ENCODE peak calls at places on chromosomes 12 and 14, in four cellular contexts. One of them, this sample, is unnamed.

GRCh38 chr12:104339663-104340062 is 36.1 kb downstream of the EID3 start:
- ATAC-seq in activated CD8-positive, alpha-beta memory T cell treated with anti-CD3 and anti-CD28 coated beads, Interleukin-2, amount 10 ng/mL, durations not matched to agents 7 days and 5 days: no peak
- ATAC-seq in Panc1: peak
- ATAC-seq in activated CD8-positive, alpha-beta T cell treated with anti-CD3 and anti-CD28 coated beads, Interleukin-2, amount 10 ng/mL, durations not matched to agents 7 days and 5 days: no peak
- ATAC-seq in this sample: no peak

GRCh38 chr14:52546318-52546670 is 6.0 kb downstream of the TXNDC16 start:
- ATAC-seq in Panc1: no peak
- ATAC-seq in activated CD8-positive, alpha-beta T cell treated with anti-CD3 and anti-CD28 coated beads, Interleukin-2, amount 10 ng/mL, durations not matched to agents 7 days and 5 days: no peak
- ATAC-seq in activated CD8-positive, alpha-beta memory T cell treated with anti-CD3 and anti-CD28 coated beads, Interleukin-2, amount 10 ng/mL, durations not matched to agents 7 days and 5 days: no peak
- ATAC-seq in this sample: no peak

GRCh38 chr12:126469211-126469610 is 1404.0 kb downstream of the AACS start:
- ATAC-seq in activated CD8-positive, alpha-beta T cell treated with anti-CD3 and anti-CD28 coated beads, Interleukin-2, amount 10 ng/mL, durations not matched to agents 7 days and 5 days: no peak
- ATAC-seq in Panc1: no peak
- ATAC-seq in activated CD8-positive, alpha-beta memory T cell treated with anti-CD3 and anti-CD28 coated beads, Interleukin-2, amount 10 ng/mL, durations not matched to agents 7 days and 5 days: no peak
- ATAC-seq in this sample: no peak

GRCh38 chr14:68401320-68401719 is 391.5 kb downstream of the ZFP36L1 start:
- ATAC-seq in Panc1: no peak
- ATAC-seq in activated CD8-positive, alpha-beta T cell treated with anti-CD3 and anti-CD28 coated beads, Interleukin-2, amount 10 ng/mL, durations not matched to agents 7 days and 5 days: no peak
- ATAC-seq in activated CD8-positive, alpha-beta memory T cell treated with anti-CD3 and anti-CD28 coated beads, Interleukin-2, amount 10 ng/mL, durations not matched to agents 7 days and 5 days: no peak
- ATAC-seq in this sample: no peak

GRCh38 chr12:91562476-91562875 is 379.9 kb upstream of the DCN start:
- ATAC-seq in activated CD8-positive, alpha-beta memory T cell treated with anti-CD3 and anti-CD28 coated beads, Interleukin-2, amount 10 ng/mL, durations not matched to agents 7 days and 5 days: peak
- ATAC-seq in Panc1: no peak
- ATAC-seq in activated CD8-positive, alpha-beta T cell treated with anti-CD3 and anti-CD28 coated beads, Interleukin-2, amount 10 ng/mL, durations not matched to agents 7 days and 5 days: peak
- ATAC-seq in this sample: no peak

GRCh38 chr12:121560392-121561021 is 20.3 kb downstream of the KDM2B start:
- ATAC-seq in Panc1: peak
- ATAC-seq in activated CD8-positive, alpha-beta memory T cell treated with anti-CD3 and anti-CD28 coated beads, Interleukin-2, amount 10 ng/mL, durations not matched to agents 7 days and 5 days: no peak
- ATAC-seq in activated CD8-positive, alpha-beta T cell treated with anti-CD3 and anti-CD28 coated beads, Interleukin-2, amount 10 ng/mL, durations not matched to agents 7 days and 5 days: no peak
- ATAC-seq in this sample: peak

GRCh38 chr14:68146812-68147211 is 327.2 kb downstream of the RAD51B start:
- ATAC-seq in activated CD8-positive, alpha-beta T cell treated with anti-CD3 and anti-CD28 coated beads, Interleukin-2, amount 10 ng/mL, durations not matched to agents 7 days and 5 days: no peak
- ATAC-seq in activated CD8-positive, alpha-beta memory T cell treated with anti-CD3 and anti-CD28 coated beads, Interleukin-2, amount 10 ng/mL, durations not matched to agents 7 days and 5 days: no peak
- ATAC-seq in Panc1: peak
- ATAC-seq in this sample: no peak

GRCh38 chr12:111445311-111446043 is 39.8 kb downstream of the SH2B3 start:
- ATAC-seq in activated CD8-positive, alpha-beta T cell treated with anti-CD3 and anti-CD28 coated beads, Interleukin-2, amount 10 ng/mL, durations not matched to agents 7 days and 5 days: no peak
- ATAC-seq in Panc1: peak
- ATAC-seq in activated CD8-positive, alpha-beta memory T cell treated with anti-CD3 and anti-CD28 coated beads, Interleukin-2, amount 10 ng/mL, durations not matched to agents 7 days and 5 days: peak
- ATAC-seq in this sample: peak

GRCh38 chr14:77988096-77988870 is 181.9 kb upstream of the NRXN3 start:
- ATAC-seq in activated CD8-positive, alpha-beta T cell treated with anti-CD3 and anti-CD28 coated beads, Interleukin-2, amount 10 ng/mL, durations not matched to agents 7 days and 5 days: no peak
- ATAC-seq in Panc1: no peak
- ATAC-seq in activated CD8-positive, alpha-beta memory T cell treated with anti-CD3 and anti-CD28 coated beads, Interleukin-2, amount 10 ng/mL, durations not matched to agents 7 days and 5 days: no peak
- ATAC-seq in this sample: no peak

GRCh38 chr12:73053903-73054302 is 781.7 kb downstream of the TRHDE start:
- ATAC-seq in activated CD8-positive, alpha-beta memory T cell treated with anti-CD3 and anti-CD28 coated beads, Interleukin-2, amount 10 ng/mL, durations not matched to agents 7 days and 5 days: no peak
- ATAC-seq in activated CD8-positive, alpha-beta T cell treated with anti-CD3 and anti-CD28 coated beads, Interleukin-2, amount 10 ng/mL, durations not matched to agents 7 days and 5 days: no peak
- ATAC-seq in Panc1: no peak
- ATAC-seq in this sample: no peak

GRCh38 chr14:68655961-68656360 is 136.9 kb downstream of the ZFP36L1 start:
- ATAC-seq in activated CD8-positive, alpha-beta T cell treated with anti-CD3 and anti-CD28 coated beads, Interleukin-2, amount 10 ng/mL, durations not matched to agents 7 days and 5 days: no peak
- ATAC-seq in activated CD8-positive, alpha-beta memory T cell treated with anti-CD3 and anti-CD28 coated beads, Interleukin-2, amount 10 ng/mL, durations not matched to agents 7 days and 5 days: no peak
- ATAC-seq in Panc1: peak
- ATAC-seq in this sample: no peak

GRCh38 chr12:78290606-78291345 is 460.1 kb downstream of the NAV3 start:
- ATAC-seq in activated CD8-positive, alpha-beta T cell treated with anti-CD3 and anti-CD28 coated beads, Interleukin-2, amount 10 ng/mL, durations not matched to agents 7 days and 5 days: no peak
- ATAC-seq in activated CD8-positive, alpha-beta memory T cell treated with anti-CD3 and anti-CD28 coated beads, Interleukin-2, amount 10 ng/mL, durations not matched to agents 7 days and 5 days: no peak
- ATAC-seq in Panc1: no peak
- ATAC-seq in this sample: no peak

GRCh38 chr14:94174622-94175402 is 690 bp downstream of the PPP4R4 start:
- ATAC-seq in activated CD8-positive, alpha-beta T cell treated with anti-CD3 and anti-CD28 coated beads, Interleukin-2, amount 10 ng/mL, durations not matched to agents 7 days and 5 days: no peak
- ATAC-seq in activated CD8-positive, alpha-beta memory T cell treated with anti-CD3 and anti-CD28 coated beads, Interleukin-2, amount 10 ng/mL, durations not matched to agents 7 days and 5 days: no peak
- ATAC-seq in Panc1: no peak
- ATAC-seq in this sample: peak

GRCh38 chr12:121283841-121284240 is 12.7 kb downstream of the CAMKK2 start:
- ATAC-seq in activated CD8-positive, alpha-beta T cell treated with anti-CD3 and anti-CD28 coated beads, Interleukin-2, amount 10 ng/mL, durations not matched to agents 7 days and 5 days: no peak
- ATAC-seq in activated CD8-positive, alpha-beta memory T cell treated with anti-CD3 and anti-CD28 coated beads, Interleukin-2, amount 10 ng/mL, durations not matched to agents 7 days and 5 days: no peak
- ATAC-seq in Panc1: no peak
- ATAC-seq in this sample: no peak

GRCh38 chr14:54669759-54670630 is 103.1 kb downstream of the SAMD4A start:
- ATAC-seq in Panc1: no peak
- ATAC-seq in activated CD8-positive, alpha-beta memory T cell treated with anti-CD3 and anti-CD28 coated beads, Interleukin-2, amount 10 ng/mL, durations not matched to agents 7 days and 5 days: peak
- ATAC-seq in activated CD8-positive, alpha-beta T cell treated with anti-CD3 and anti-CD28 coated beads, Interleukin-2, amount 10 ng/mL, durations not matched to agents 7 days and 5 days: peak
- ATAC-seq in this sample: no peak

GRCh38 chr12:49552425-49552824 is 13.6 kb downstream of the KCNH3 start:
- ATAC-seq in activated CD8-positive, alpha-beta T cell treated with anti-CD3 and anti-CD28 coated beads, Interleukin-2, amount 10 ng/mL, durations not matched to agents 7 days and 5 days: no peak
- ATAC-seq in Panc1: no peak
- ATAC-seq in activated CD8-positive, alpha-beta memory T cell treated with anti-CD3 and anti-CD28 coated beads, Interleukin-2, amount 10 ng/mL, durations not matched to agents 7 days and 5 days: no peak
- ATAC-seq in this sample: no peak

GRCh38 chr12:71499834-71500233 is 60.2 kb downstream of the LGR5 start:
- ATAC-seq in activated CD8-positive, alpha-beta T cell treated with anti-CD3 and anti-CD28 coated beads, Interleukin-2, amount 10 ng/mL, durations not matched to agents 7 days and 5 days: no peak
- ATAC-seq in Panc1: no peak
- ATAC-seq in activated CD8-positive, alpha-beta memory T cell treated with anti-CD3 and anti-CD28 coated beads, Interleukin-2, amount 10 ng/mL, durations not matched to agents 7 days and 5 days: no peak
- ATAC-seq in this sample: peak

GRCh38 chr12:105679982-105680381 is 349.5 kb downstream of the C12orf75 start:
- ATAC-seq in activated CD8-positive, alpha-beta memory T cell treated with anti-CD3 and anti-CD28 coated beads, Interleukin-2, amount 10 ng/mL, durations not matched to agents 7 days and 5 days: peak
- ATAC-seq in activated CD8-positive, alpha-beta T cell treated with anti-CD3 and anti-CD28 coated beads, Interleukin-2, amount 10 ng/mL, durations not matched to agents 7 days and 5 days: no peak
- ATAC-seq in Panc1: no peak
- ATAC-seq in this sample: no peak

GRCh38 chr12:78194448-78194847 is 363.8 kb downstream of the NAV3 start:
- ATAC-seq in activated CD8-positive, alpha-beta T cell treated with anti-CD3 and anti-CD28 coated beads, Interleukin-2, amount 10 ng/mL, durations not matched to agents 7 days and 5 days: no peak
- ATAC-seq in activated CD8-positive, alpha-beta memory T cell treated with anti-CD3 and anti-CD28 coated beads, Interleukin-2, amount 10 ng/mL, durations not matched to agents 7 days and 5 days: no peak
- ATAC-seq in Panc1: no peak
- ATAC-seq in this sample: no peak

GRCh38 chr14:69985456-69985855 is 106.2 kb downstream of the SMOC1 start:
- ATAC-seq in activated CD8-positive, alpha-beta T cell treated with anti-CD3 and anti-CD28 coated beads, Interleukin-2, amount 10 ng/mL, durations not matched to agents 7 days and 5 days: no peak
- ATAC-seq in Panc1: no peak
- ATAC-seq in activated CD8-positive, alpha-beta memory T cell treated with anti-CD3 and anti-CD28 coated beads, Interleukin-2, amount 10 ng/mL, durations not matched to agents 7 days and 5 days: no peak
- ATAC-seq in this sample: no peak

GRCh38 chr14:53956427-53957201 is at the start of gene BMP4:
- ATAC-seq in activated CD8-positive, alpha-beta memory T cell treated with anti-CD3 and anti-CD28 coated beads, Interleukin-2, amount 10 ng/mL, durations not matched to agents 7 days and 5 days: peak
- ATAC-seq in Panc1: peak
- ATAC-seq in activated CD8-positive, alpha-beta T cell treated with anti-CD3 and anti-CD28 coated beads, Interleukin-2, amount 10 ng/mL, durations not matched to agents 7 days and 5 days: peak
- ATAC-seq in this sample: no peak

GRCh38 chr12:32290411-32290810 is 108.9 kb upstream of the FGD4 start:
- ATAC-seq in activated CD8-positive, alpha-beta T cell treated with anti-CD3 and anti-CD28 coated beads, Interleukin-2, amount 10 ng/mL, durations not matched to agents 7 days and 5 days: no peak
- ATAC-seq in Panc1: no peak
- ATAC-seq in activated CD8-positive, alpha-beta memory T cell treated with anti-CD3 and anti-CD28 coated beads, Interleukin-2, amount 10 ng/mL, durations not matched to agents 7 days and 5 days: no peak
- ATAC-seq in this sample: no peak

GRCh38 chr12:3998397-3998796 is 125.2 kb upstream of the PARP11 start:
- ATAC-seq in activated CD8-positive, alpha-beta T cell treated with anti-CD3 and anti-CD28 coated beads, Interleukin-2, amount 10 ng/mL, durations not matched to agents 7 days and 5 days: no peak
- ATAC-seq in Panc1: no peak
- ATAC-seq in activated CD8-positive, alpha-beta memory T cell treated with anti-CD3 and anti-CD28 coated beads, Interleukin-2, amount 10 ng/mL, durations not matched to agents 7 days and 5 days: no peak
- ATAC-seq in this sample: no peak

GRCh38 chr14:69012251-69012953 is 33.3 kb upstream of the ACTN1 start:
- ATAC-seq in activated CD8-positive, alpha-beta memory T cell treated with anti-CD3 and anti-CD28 coated beads, Interleukin-2, amount 10 ng/mL, durations not matched to agents 7 days and 5 days: no peak
- ATAC-seq in Panc1: no peak
- ATAC-seq in activated CD8-positive, alpha-beta T cell treated with anti-CD3 and anti-CD28 coated beads, Interleukin-2, amount 10 ng/mL, durations not matched to agents 7 days and 5 days: no peak
- ATAC-seq in this sample: no peak

GRCh38 chr14:95348395-95349080 is 28.8 kb upstream of the CLMN start:
- ATAC-seq in activated CD8-positive, alpha-beta memory T cell treated with anti-CD3 and anti-CD28 coated beads, Interleukin-2, amount 10 ng/mL, durations not matched to agents 7 days and 5 days: no peak
- ATAC-seq in activated CD8-positive, alpha-beta T cell treated with anti-CD3 and anti-CD28 coated beads, Interleukin-2, amount 10 ng/mL, durations not matched to agents 7 days and 5 days: no peak
- ATAC-seq in Panc1: no peak
- ATAC-seq in this sample: no peak

GRCh38 chr14:37318938-37319337 is 121.2 kb downstream of the MIPOL1 start:
- ATAC-seq in activated CD8-positive, alpha-beta memory T cell treated with anti-CD3 and anti-CD28 coated beads, Interleukin-2, amount 10 ng/mL, durations not matched to agents 7 days and 5 days: no peak
- ATAC-seq in activated CD8-positive, alpha-beta T cell treated with anti-CD3 and anti-CD28 coated beads, Interleukin-2, amount 10 ng/mL, durations not matched to agents 7 days and 5 days: no peak
- ATAC-seq in Panc1: no peak
- ATAC-seq in this sample: no peak

GRCh38 chr12:105723066-105723465 is 392.6 kb downstream of the C12orf75 start:
- ATAC-seq in activated CD8-positive, alpha-beta T cell treated with anti-CD3 and anti-CD28 coated beads, Interleukin-2, amount 10 ng/mL, durations not matched to agents 7 days and 5 days: no peak
- ATAC-seq in activated CD8-positive, alpha-beta memory T cell treated with anti-CD3 and anti-CD28 coated beads, Interleukin-2, amount 10 ng/mL, durations not matched to agents 7 days and 5 days: no peak
- ATAC-seq in Panc1: no peak
- ATAC-seq in this sample: no peak

This sample was measured in stimulated activated memory B cell treated with anti-CD40 and anti-IgM and Interleukin-4, amounts not matched to agents 10 μg/mL and 1 μg/mL and 100 μg/mL, for 72 hours.